ENCODE peak calls at places on chromosomes 12 and 14, in ten cellular contexts. D is H54, O is GM12891, A is A549, C is GM12878, Q is stomach, U is heart left ventricle, N is transverse colon, M is uterus, J is HCT116. P is an unnamed sample.

GRCh38 chr12:94922561-94922960 is 80.9 kb downstream of the NDUFA12 start:
- DNase-seq in D (no peak), O (no peak), A (no peak), C (no peak), Q (no peak), U (no peak), N (no peak), M (no peak), J (no peak), P (no peak)

GRCh38 chr12:64091186-64091585 is 130.9 kb downstream of the KICS2 start:
- DNase-seq in D (no peak), O (no peak), A (no peak), C (no peak), Q (no peak), U (no peak), N (no peak), M (no peak), J (no peak), P (no peak)

GRCh38 chr12:42691991-42692557 is 102.5 kb upstream of the PRICKLE1 start:
- DNase-seq in D (peak), O (no peak), A (peak), C (no peak), Q (no peak), U (no peak), N (no peak), M (peak), J (no peak), P (no peak)

GRCh38 chr14:53929871-53930685 is 26.5 kb downstream of the BMP4 start:
- DNase-seq in D (no peak), O (no peak), A (peak), C (no peak), Q (no peak), U (no peak), N (peak), M (no peak), J (peak), P (no peak)

GRCh38 chr14:20652996-20653975 is 11.8 kb upstream of the OR6S1 start:
- DNase-seq in D (no peak), O (no peak), A (peak), C (peak), Q (no peak), U (no peak), N (no peak), M (no peak), J (peak), P (peak)

GRCh38 chr12:49811136-49811535 is 17.1 kb downstream of the NCKAP5L start:
- DNase-seq in D (no peak), O (no peak), A (no peak), C (no peak), Q (no peak), U (no peak), N (no peak), M (no peak), J (no peak), P (no peak)

GRCh38 chr12:104216461-104217058 is 981 bp downstream of the TXNRD1 start:
- DNase-seq in D (no peak), O (no peak), A (peak), C (no peak), Q (no peak), U (no peak), N (no peak), M (no peak), J (no peak), P (no peak)

GRCh38 chr12:121167951-121168350 is 35.3 kb downstream of the P2RX7 start:
- DNase-seq in D (no peak), O (no peak), A (no peak), C (no peak), Q (no peak), U (no peak), N (no peak), M (no peak), J (no peak), P (no peak)

GRCh38 chr12:52876371-52876770 is 27.6 kb upstream of the KRT78 start:
- DNase-seq in D (no peak), O (no peak), A (peak), C (no peak), Q (peak), U (no peak), N (peak), M (no peak), J (no peak), P (no peak)
- TF ChIP-seq POLR2A in D (no peak), O (no peak), A (no peak), C (no peak), Q (no peak), U (no peak), N (peak), M (no peak), J (no peak), P (no peak)

GRCh38 chr12:72197790-72198189 is 74.4 kb upstream of the TRHDE start:
- DNase-seq in D (no peak), O (no peak), A (no peak), C (no peak), Q (no peak), U (no peak), N (no peak), M (no peak), J (no peak), P (no peak)
- TF ChIP-seq POLR2A in D (no peak), O (no peak), A (no peak), C (no peak), Q (no peak), U (no peak), N (no peak), M (no peak), J (no peak), P (no peak)

GRCh38 chr12:23949212-23950010 is at the start of gene SOX5:
- DNase-seq in D (no peak), O (no peak), A (peak), C (no peak), Q (peak), U (peak), N (no peak), M (peak), J (no peak), P (no peak)

GRCh38 chr12:23950775-23951391 is 1.4 kb upstream of the SOX5 start:
- DNase-seq in D (no peak), O (no peak), A (no peak), C (no peak), Q (no peak), U (peak), N (no peak), M (peak), J (no peak), P (no peak)

GRCh38 chr12:23950011-23950774 is 723 bp upstream of the SOX5 start:
- DNase-seq in D (no peak), O (no peak), A (no peak), C (no peak), Q (no peak), U (no peak), N (no peak), M (no peak), J (no peak), P (no peak)

GRCh38 chr12:23952071-23952470 is 2.6 kb upstream of the SOX5 start:
- DNase-seq in D (no peak), O (no peak), A (no peak), C (no peak), Q (no peak), U (no peak), N (no peak), M (no peak), J (no peak), P (no peak)

GRCh38 chr12:23954332-23954731 is 4.9 kb upstream of the SOX5 start:
- DNase-seq in D (no peak), O (no peak), A (no peak), C (no peak), Q (no peak), U (no peak), N (no peak), M (no peak), J (no peak), P (no peak)
- TF ChIP-seq POLR2A in D (no peak), O (no peak), A (no peak), C (no peak), Q (no peak), U (no peak), N (no peak), M (no peak), J (no peak), P (no peak)

GRCh38 chr14:34463598-34463961 is 1.5 kb upstream of the SPTSSA start:
- DNase-seq in D (no peak), O (no peak), A (no peak), C (no peak), Q (no peak), U (no peak), N (no peak), M (no peak), J (no peak), P (no peak)

GRCh38 chr14:34460295-34460694 is 1.7 kb downstream of the SPTSSA start:
- DNase-seq in D (no peak), O (no peak), A (no peak), C (no peak), Q (no peak), U (no peak), N (no peak), M (no peak), J (no peak), P (no peak)

GRCh38 chr14:34460841-34461240 is 1.2 kb downstream of the SPTSSA start:
- DNase-seq in D (no peak), O (no peak), A (no peak), C (no peak), Q (no peak), U (no peak), N (no peak), M (no peak), J (no peak), P (no peak)

GRCh38 chr14:34461334-34462131 is 507 bp downstream of the SPTSSA start:
- DNase-seq in D (peak), O (no peak), A (peak), C (no peak), Q (peak), U (no peak), N (peak), M (peak), J (peak), P (peak)

DNA sequence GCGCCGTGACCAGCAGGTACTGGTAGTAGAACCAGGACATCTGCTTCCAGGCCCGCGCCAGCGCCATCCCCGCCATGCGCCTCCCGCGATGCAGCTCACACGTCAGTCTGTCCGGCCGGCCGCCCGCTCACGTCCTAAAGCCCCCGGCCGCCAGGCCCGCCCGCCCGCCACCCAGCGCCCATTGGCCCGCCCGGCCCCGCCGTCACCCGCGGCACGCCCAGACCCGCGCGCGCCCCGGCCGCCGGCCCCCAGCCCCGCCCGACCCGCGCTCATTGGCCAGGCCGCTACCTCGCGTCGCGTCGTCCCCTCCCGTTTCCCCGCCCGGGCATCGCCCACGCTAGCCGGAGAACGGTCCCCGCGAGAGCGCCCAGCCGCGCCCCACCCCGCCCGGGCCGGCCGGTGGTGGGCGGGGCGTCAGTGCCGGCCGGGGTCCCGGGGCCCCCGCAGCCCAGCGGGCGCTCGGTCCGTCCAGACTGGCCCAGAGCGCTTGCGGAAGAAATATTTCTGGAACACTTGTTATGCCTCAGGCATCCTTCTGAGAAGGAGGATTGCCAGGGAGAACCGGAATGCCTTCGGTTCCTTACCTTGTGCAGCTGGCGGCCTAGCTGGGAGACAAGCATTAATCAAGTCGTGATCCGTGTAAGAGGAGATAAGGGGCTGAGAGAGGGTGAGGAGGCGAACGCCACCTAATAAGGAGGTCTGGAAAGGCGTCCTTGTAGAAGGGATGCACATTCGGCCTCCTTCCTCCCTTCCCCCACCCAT is at the start of gene SPTSSA:
- DNase-seq in D (peak), O (peak), A (peak), C (peak), Q (peak), U (peak), N (peak), M (peak), J (peak), P (peak)
- TF ChIP-seq POLR2A in D (peak), O (peak), A (peak), C (peak), Q (no peak), U (peak), N (peak), M (peak), J (peak), P (peak)

DNA sequence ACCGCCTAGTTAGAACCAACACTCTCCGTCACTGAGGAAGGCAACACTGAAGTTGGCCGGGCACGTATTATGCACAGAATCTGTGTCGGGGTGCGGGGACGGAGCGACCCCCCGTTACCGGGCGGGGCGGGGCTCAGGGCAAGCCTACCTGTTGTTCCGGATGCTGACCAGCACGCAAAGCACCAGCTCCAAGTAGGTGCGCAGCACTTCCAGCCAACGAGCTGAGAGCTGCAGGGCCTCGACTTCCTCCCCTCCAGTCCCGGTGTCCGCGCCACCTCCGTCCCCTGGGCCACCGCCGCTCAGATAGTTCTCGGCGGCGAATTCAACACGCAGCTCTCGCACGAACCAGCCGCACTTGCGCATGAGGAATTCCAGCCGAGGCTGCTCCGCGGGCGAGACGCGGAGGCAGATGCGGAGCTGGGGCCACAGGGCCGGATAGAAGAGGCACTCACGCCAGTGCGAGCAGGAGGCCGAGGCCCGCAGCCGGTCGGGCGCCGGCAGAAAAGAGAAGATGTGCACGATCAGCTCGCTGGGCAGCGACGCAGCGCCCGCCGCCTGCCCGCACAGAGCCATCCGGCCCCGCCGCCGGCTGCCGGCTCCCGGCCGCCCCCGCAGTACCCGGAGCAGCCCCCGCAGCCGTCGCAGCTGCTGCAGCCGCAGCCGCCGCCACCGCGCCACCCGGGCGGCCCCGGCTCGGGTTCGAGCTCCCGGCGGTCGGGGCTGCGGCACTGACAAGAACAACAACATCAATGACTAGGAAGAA is 636 bp downstream of the FBXO33 start:
- DNase-seq in D (no peak), O (peak), A (peak), C (no peak), Q (peak), U (peak), N (peak), M (peak), J (peak), P (peak)
- TF ChIP-seq POLR2A in D (peak), O (no peak), A (peak), C (peak), Q (no peak), U (no peak), N (peak), M (peak), J (no peak), P (peak)

GRCh38 chr12:89354630-89354931 is 2.3 kb upstream of the DUSP6 start:
- DNase-seq in D (no peak), O (peak), A (peak), C (no peak), Q (no peak), U (no peak), N (no peak), M (no peak), J (no peak), P (no peak)
- TF ChIP-seq POLR2A in D (peak), O (no peak), A (no peak), C (no peak), Q (no peak), U (no peak), N (no peak), M (no peak), J (no peak), P (no peak)

P was measured in erythroblast.